ENCODE peak calls at places on chromosomes 6 and 20, in six cellular contexts. One of them, this sample, is unnamed.

GRCh38 chr6:78910611-78911134 is 43.3 kb downstream of the IRAK1BP1 start:
- DNase-seq in left ventricle myocardium inferior: peak
- DNase-seq in heart left ventricle: peak
- DNase-seq in dorsolateral prefrontal cortex: no peak
- DNase-seq in CD4-positive, alpha-beta T cell: no peak
- DNase-seq in SJSA1: no peak
- DNase-seq in this sample: peak

GRCh38 chr20:21125849-21126840 is at the start of gene KIZ:
- DNase-seq in left ventricle myocardium inferior: peak
- DNase-seq in heart left ventricle: peak
- DNase-seq in dorsolateral prefrontal cortex: peak
- DNase-seq in CD4-positive, alpha-beta T cell: peak
- DNase-seq in SJSA1: peak
- DNase-seq in this sample: peak

GRCh38 chr20:52937701-52938100 is 34.5 kb upstream of the TSHZ2 start:
- DNase-seq in left ventricle myocardium inferior: no peak
- DNase-seq in heart left ventricle: no peak
- DNase-seq in dorsolateral prefrontal cortex: no peak
- DNase-seq in CD4-positive, alpha-beta T cell: no peak
- DNase-seq in SJSA1: no peak
- DNase-seq in this sample: no peak

GRCh38 chr20:53898558-53898931 is 171.8 kb downstream of the BCAS1 start:
- DNase-seq in left ventricle myocardium inferior: no peak
- DNase-seq in heart left ventricle: no peak
- DNase-seq in dorsolateral prefrontal cortex: no peak
- DNase-seq in CD4-positive, alpha-beta T cell: no peak
- DNase-seq in SJSA1: no peak
- DNase-seq in this sample: no peak

GRCh38 chr6:72624557-72625160 is 2.8 kb downstream of the KCNQ5 start:
- DNase-seq in left ventricle myocardium inferior: no peak
- DNase-seq in heart left ventricle: no peak
- DNase-seq in dorsolateral prefrontal cortex: no peak
- DNase-seq in CD4-positive, alpha-beta T cell: no peak
- DNase-seq in SJSA1: no peak
- DNase-seq in this sample: no peak

GRCh38 chr20:41166201-41167117 is 29.1 kb downstream of the PLCG1 start:
- DNase-seq in left ventricle myocardium inferior: no peak
- DNase-seq in heart left ventricle: no peak
- DNase-seq in dorsolateral prefrontal cortex: no peak
- DNase-seq in CD4-positive, alpha-beta T cell: no peak
- DNase-seq in SJSA1: no peak
- DNase-seq in this sample: peak

GRCh38 chr6:105757512-105758200 is 328.5 kb upstream of the PRDM1 start:
- DNase-seq in left ventricle myocardium inferior: no peak
- DNase-seq in heart left ventricle: no peak
- DNase-seq in dorsolateral prefrontal cortex: no peak
- DNase-seq in CD4-positive, alpha-beta T cell: no peak
- DNase-seq in SJSA1: no peak
- DNase-seq in this sample: no peak

GRCh38 chr20:48760403-48760889 is 67.4 kb downstream of the PREX1 start:
- DNase-seq in left ventricle myocardium inferior: no peak
- DNase-seq in heart left ventricle: no peak
- DNase-seq in dorsolateral prefrontal cortex: no peak
- DNase-seq in CD4-positive, alpha-beta T cell: peak
- DNase-seq in SJSA1: peak
- DNase-seq in this sample: peak

GRCh38 chr20:53550590-53551187 is 43.0 kb downstream of the ZNF217 start:
- DNase-seq in left ventricle myocardium inferior: no peak
- DNase-seq in heart left ventricle: no peak
- DNase-seq in dorsolateral prefrontal cortex: no peak
- DNase-seq in CD4-positive, alpha-beta T cell: no peak
- DNase-seq in SJSA1: no peak
- DNase-seq in this sample: no peak

GRCh38 chr6:138293996-138294395 is 75.7 kb upstream of the PBOV1 start:
- DNase-seq in left ventricle myocardium inferior: no peak
- DNase-seq in heart left ventricle: no peak
- DNase-seq in dorsolateral prefrontal cortex: no peak
- DNase-seq in CD4-positive, alpha-beta T cell: no peak
- DNase-seq in SJSA1: no peak
- DNase-seq in this sample: no peak

GRCh38 chr6:40599580-40599979 is 12.4 kb upstream of the LRFN2 start:
- DNase-seq in left ventricle myocardium inferior: no peak
- DNase-seq in heart left ventricle: no peak
- DNase-seq in dorsolateral prefrontal cortex: no peak
- DNase-seq in CD4-positive, alpha-beta T cell: no peak
- DNase-seq in SJSA1: no peak
- DNase-seq in this sample: no peak

GRCh38 chr6:24775520-24776058 is 852 bp downstream of the GMNN start:
- DNase-seq in left ventricle myocardium inferior: no peak
- DNase-seq in heart left ventricle: no peak
- DNase-seq in dorsolateral prefrontal cortex: no peak
- DNase-seq in CD4-positive, alpha-beta T cell: no peak
- DNase-seq in SJSA1: no peak
- DNase-seq in this sample: no peak

GRCh38 chr6:112244428-112244827 is 9.9 kb downstream of the LAMA4 start:
- DNase-seq in left ventricle myocardium inferior: no peak
- DNase-seq in heart left ventricle: no peak
- DNase-seq in dorsolateral prefrontal cortex: no peak
- DNase-seq in CD4-positive, alpha-beta T cell: no peak
- DNase-seq in SJSA1: no peak
- DNase-seq in this sample: no peak

GRCh38 chr20:20520776-20521175 is 152.9 kb downstream of the INSM1 start:
- DNase-seq in left ventricle myocardium inferior: no peak
- DNase-seq in heart left ventricle: no peak
- DNase-seq in dorsolateral prefrontal cortex: no peak
- DNase-seq in CD4-positive, alpha-beta T cell: no peak
- DNase-seq in SJSA1: no peak
- DNase-seq in this sample: no peak

GRCh38 chr6:125252891-125253290 is 48.9 kb downstream of the HDDC2 start:
- DNase-seq in left ventricle myocardium inferior: no peak
- DNase-seq in heart left ventricle: no peak
- DNase-seq in dorsolateral prefrontal cortex: no peak
- DNase-seq in CD4-positive, alpha-beta T cell: no peak
- DNase-seq in SJSA1: no peak
- DNase-seq in this sample: no peak

GRCh38 chr20:29409833-29410804 is 1847.3 kb upstream of the DEFB115 start:
- DNase-seq in left ventricle myocardium inferior: no peak
- DNase-seq in heart left ventricle: peak
- DNase-seq in dorsolateral prefrontal cortex: no peak
- DNase-seq in CD4-positive, alpha-beta T cell: no peak
- DNase-seq in SJSA1: no peak
- DNase-seq in this sample: peak

GRCh38 chr6:89985744-89986493 is 91.7 kb downstream of the GJA10 start:
- DNase-seq in left ventricle myocardium inferior: no peak
- DNase-seq in heart left ventricle: peak
- DNase-seq in dorsolateral prefrontal cortex: peak
- DNase-seq in CD4-positive, alpha-beta T cell: no peak
- DNase-seq in SJSA1: peak
- DNase-seq in this sample: no peak

GRCh38 chr6:25070547-25071366 is 135.0 kb upstream of the RIPOR2 start:
- DNase-seq in left ventricle myocardium inferior: peak
- DNase-seq in heart left ventricle: peak
- DNase-seq in dorsolateral prefrontal cortex: peak
- DNase-seq in CD4-positive, alpha-beta T cell: peak
- DNase-seq in SJSA1: peak
- DNase-seq in this sample: peak

GRCh38 chr6:22956029-22956715 is 386.8 kb downstream of the HDGFL1 start:
- DNase-seq in left ventricle myocardium inferior: no peak
- DNase-seq in heart left ventricle: no peak
- DNase-seq in dorsolateral prefrontal cortex: no peak
- DNase-seq in CD4-positive, alpha-beta T cell: no peak
- DNase-seq in SJSA1: no peak
- DNase-seq in this sample: no peak

GRCh38 chr6:36595168-36595818 is 1.1 kb downstream of the SRSF3 start:
- DNase-seq in left ventricle myocardium inferior: no peak
- DNase-seq in heart left ventricle: no peak
- DNase-seq in dorsolateral prefrontal cortex: no peak
- DNase-seq in CD4-positive, alpha-beta T cell: no peak
- DNase-seq in SJSA1: peak
- DNase-seq in this sample: no peak

GRCh38 chr6:144289006-144289405 is 3.9 kb downstream of the UTRN start:
- DNase-seq in left ventricle myocardium inferior: no peak
- DNase-seq in heart left ventricle: no peak
- DNase-seq in dorsolateral prefrontal cortex: no peak
- DNase-seq in CD4-positive, alpha-beta T cell: no peak
- DNase-seq in SJSA1: no peak
- DNase-seq in this sample: no peak

GRCh38 chr6:32922083-32922482 is 18.7 kb downstream of the HLA-DMB start:
- DNase-seq in left ventricle myocardium inferior: no peak
- DNase-seq in heart left ventricle: no peak
- DNase-seq in dorsolateral prefrontal cortex: no peak
- DNase-seq in CD4-positive, alpha-beta T cell: no peak
- DNase-seq in SJSA1: no peak
- DNase-seq in this sample: no peak

GRCh38 chr6:106149472-106150069 is 63.4 kb downstream of the PRDM1 start:
- DNase-seq in left ventricle myocardium inferior: no peak
- DNase-seq in heart left ventricle: no peak
- DNase-seq in dorsolateral prefrontal cortex: no peak
- DNase-seq in CD4-positive, alpha-beta T cell: no peak
- DNase-seq in SJSA1: no peak
- DNase-seq in this sample: no peak

DNA sequence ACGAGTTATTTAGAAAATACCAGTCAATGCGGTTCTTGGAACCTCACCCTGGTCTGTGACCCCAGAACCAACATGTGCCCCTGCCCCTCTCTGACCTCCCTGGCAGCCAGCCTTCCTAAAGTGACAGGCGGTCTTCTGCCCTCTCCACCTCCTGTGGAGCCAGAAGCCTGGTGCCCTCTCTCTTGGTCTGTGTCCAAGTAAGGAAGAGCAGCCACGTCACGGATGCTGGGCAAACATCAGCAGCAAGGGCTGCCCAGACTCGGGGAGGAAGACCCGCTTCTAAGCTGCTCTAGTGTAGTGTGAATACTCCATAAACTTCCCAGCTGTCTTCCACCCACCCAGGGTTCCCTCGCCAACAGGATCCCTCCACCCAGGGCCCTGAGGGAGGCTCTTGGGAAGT is 272.4 kb downstream of the BMP7 start:
- DNase-seq in left ventricle myocardium inferior: no peak
- DNase-seq in heart left ventricle: no peak
- DNase-seq in dorsolateral prefrontal cortex: no peak
- DNase-seq in CD4-positive, alpha-beta T cell: no peak
- DNase-seq in SJSA1: no peak
- DNase-seq in this sample: no peak
- H3K27ac ChIP-seq in left ventricle myocardium inferior: no peak
- H3K27ac ChIP-seq in heart left ventricle: no peak
- H3K27ac ChIP-seq in dorsolateral prefrontal cortex: no peak
- H3K27ac ChIP-seq in CD4-positive, alpha-beta T cell: no peak
- H3K27ac ChIP-seq in SJSA1: no peak
- H3K27ac ChIP-seq in this sample: no peak

DNA sequence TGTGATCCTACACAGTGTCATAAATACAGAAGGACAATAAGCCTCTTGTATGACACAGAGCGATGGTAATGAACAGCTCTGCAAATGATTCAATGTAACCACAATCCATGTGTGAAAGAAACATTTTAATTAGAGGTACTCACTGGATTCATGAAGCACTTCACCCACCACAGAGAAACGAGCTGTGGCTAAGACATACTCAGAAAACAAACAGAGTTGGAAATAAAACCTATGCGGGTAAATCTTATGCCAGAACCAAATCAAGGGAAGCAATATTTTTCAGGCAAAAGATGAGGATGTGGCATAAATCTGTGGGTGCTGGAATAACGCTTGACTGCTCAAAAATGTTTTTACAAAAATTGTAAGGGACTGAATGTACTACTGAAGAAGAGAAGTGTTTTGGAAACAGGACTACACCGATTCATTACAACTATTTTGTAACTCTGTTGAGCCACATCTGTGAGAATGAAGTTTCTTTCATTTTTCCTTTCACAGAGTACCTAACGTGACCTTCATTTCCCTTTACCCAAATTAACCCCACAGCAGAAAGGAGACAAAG is 112.1 kb downstream of the WDR27 start:
- DNase-seq in left ventricle myocardium inferior: no peak
- DNase-seq in heart left ventricle: no peak
- DNase-seq in dorsolateral prefrontal cortex: no peak
- DNase-seq in CD4-positive, alpha-beta T cell: no peak
- DNase-seq in SJSA1: no peak
- DNase-seq in this sample: no peak
- H3K27ac ChIP-seq in left ventricle myocardium inferior: no peak
- H3K27ac ChIP-seq in heart left ventricle: no peak
- H3K27ac ChIP-seq in dorsolateral prefrontal cortex: peak
- H3K27ac ChIP-seq in CD4-positive, alpha-beta T cell: no peak
- H3K27ac ChIP-seq in SJSA1: no peak
- H3K27ac ChIP-seq in this sample: no peak

DNA sequence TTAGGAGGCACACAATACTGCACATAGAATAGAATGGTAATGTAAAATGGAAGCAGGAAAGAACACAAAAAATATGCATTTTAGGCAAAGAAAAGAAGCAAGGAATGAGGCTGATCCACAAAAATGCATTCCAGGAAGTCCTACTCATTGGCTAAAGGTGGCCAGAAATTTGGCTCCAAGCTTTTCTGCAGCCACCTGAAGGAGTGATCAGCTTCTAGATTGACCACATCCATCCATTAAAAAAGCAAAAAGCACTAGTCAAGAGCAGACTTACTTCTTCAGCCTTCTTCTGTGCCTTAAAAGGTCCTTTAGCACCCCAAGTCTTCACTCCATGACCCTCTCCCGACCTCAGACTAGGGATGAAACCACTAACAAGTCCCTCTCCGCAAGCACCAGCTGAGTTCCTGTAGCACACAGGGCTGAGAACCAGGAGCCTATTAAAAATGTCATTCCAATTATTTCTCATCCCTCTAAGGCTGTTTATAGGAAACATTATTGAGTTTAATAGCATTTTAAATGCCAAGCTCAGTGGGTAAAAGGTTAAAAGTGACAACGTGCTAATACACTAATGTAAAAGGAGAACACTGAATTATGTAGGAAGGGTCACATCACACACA is 36.5 kb downstream of the TRAM2 start:
- DNase-seq in left ventricle myocardium inferior: no peak
- DNase-seq in heart left ventricle: no peak
- DNase-seq in dorsolateral prefrontal cortex: no peak
- DNase-seq in CD4-positive, alpha-beta T cell: no peak
- DNase-seq in SJSA1: peak
- DNase-seq in this sample: no peak
- H3K27ac ChIP-seq in left ventricle myocardium inferior: no peak
- H3K27ac ChIP-seq in heart left ventricle: no peak
- H3K27ac ChIP-seq in dorsolateral prefrontal cortex: no peak
- H3K27ac ChIP-seq in CD4-positive, alpha-beta T cell: no peak
- H3K27ac ChIP-seq in SJSA1: peak
- H3K27ac ChIP-seq in this sample: no peak

GRCh38 chr6:110714143-110714542 is 101.1 kb downstream of the CDK19 start:
- DNase-seq in left ventricle myocardium inferior: no peak
- DNase-seq in heart left ventricle: no peak
- DNase-seq in dorsolateral prefrontal cortex: no peak
- DNase-seq in CD4-positive, alpha-beta T cell: no peak
- DNase-seq in SJSA1: peak
- DNase-seq in this sample: no peak

GRCh38 chr6:110723017-110723416 is 92.3 kb downstream of the CDK19 start:
- DNase-seq in left ventricle myocardium inferior: no peak
- DNase-seq in heart left ventricle: no peak
- DNase-seq in dorsolateral prefrontal cortex: no peak
- DNase-seq in CD4-positive, alpha-beta T cell: no peak
- DNase-seq in SJSA1: no peak
- DNase-seq in this sample: no peak

DNA sequence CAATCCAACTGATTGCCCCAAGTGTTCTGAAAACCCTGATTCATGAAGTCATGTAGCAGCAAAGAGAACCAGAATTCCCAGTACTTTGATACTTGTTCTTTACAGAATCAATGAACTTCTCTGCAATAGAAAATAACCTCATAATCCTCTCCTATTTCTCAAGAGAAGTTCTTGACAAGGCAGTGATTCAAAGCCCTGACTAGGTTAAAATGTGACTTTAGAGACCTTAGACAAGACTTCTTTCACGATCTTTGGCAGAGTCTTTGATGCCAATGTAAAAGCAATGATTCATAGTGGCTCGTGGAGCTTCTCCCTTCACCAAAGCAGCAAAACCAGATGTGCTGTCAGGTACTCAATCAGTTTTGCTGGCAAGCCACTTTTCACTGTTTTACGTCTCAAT is 95.2 kb downstream of the CDK19 start:
- DNase-seq in left ventricle myocardium inferior: no peak
- DNase-seq in heart left ventricle: no peak
- DNase-seq in dorsolateral prefrontal cortex: no peak
- DNase-seq in CD4-positive, alpha-beta T cell: no peak
- DNase-seq in SJSA1: no peak
- DNase-seq in this sample: no peak
- H3K27ac ChIP-seq in left ventricle myocardium inferior: no peak
- H3K27ac ChIP-seq in heart left ventricle: no peak
- H3K27ac ChIP-seq in dorsolateral prefrontal cortex: no peak
- H3K27ac ChIP-seq in CD4-positive, alpha-beta T cell: no peak
- H3K27ac ChIP-seq in SJSA1: no peak
- H3K27ac ChIP-seq in this sample: no peak